ENCODE peak calls at places on chromosomes 6 and 20, in nine cellular contexts. One of them, this sample, is unnamed.

GRCh38 chr6:16594849-16595248 is 166.4 kb downstream of the ATXN1 start:
- DNase-seq in H9: no peak
- DNase-seq in right atrium auricular region: no peak
- DNase-seq in WTC11: no peak
- DNase-seq in omental fat pad: no peak
- DNase-seq in foreskin fibroblast: no peak
- DNase-seq in heart right ventricle: no peak
- DNase-seq in vagina: no peak
- DNase-seq in neural crest cell: no peak
- DNase-seq in this sample: no peak

GRCh38 chr6:156650896-156651295 is 126.3 kb upstream of the ARID1B start:
- DNase-seq in H9: no peak
- DNase-seq in right atrium auricular region: no peak
- DNase-seq in WTC11: no peak
- DNase-seq in omental fat pad: no peak
- DNase-seq in foreskin fibroblast: no peak
- DNase-seq in heart right ventricle: no peak
- DNase-seq in vagina: no peak
- DNase-seq in neural crest cell: no peak
- DNase-seq in this sample: no peak

GRCh38 chr20:58818585-58819285 is 32.0 kb downstream of the GNAS-AS1 start:
- DNase-seq in H9: no peak
- DNase-seq in right atrium auricular region: no peak
- DNase-seq in WTC11: no peak
- DNase-seq in omental fat pad: no peak
- DNase-seq in foreskin fibroblast: peak; percentile 80
- DNase-seq in heart right ventricle: no peak
- DNase-seq in vagina: no peak
- DNase-seq in neural crest cell: no peak
- DNase-seq in this sample: peak; percentile 26

GRCh38 chr6:25054469-25054868 is 118.7 kb upstream of the RIPOR2 start:
- DNase-seq in H9: no peak
- DNase-seq in right atrium auricular region: no peak
- DNase-seq in WTC11: no peak
- DNase-seq in omental fat pad: no peak
- DNase-seq in foreskin fibroblast: peak; percentile 75
- DNase-seq in heart right ventricle: no peak
- DNase-seq in vagina: no peak
- DNase-seq in neural crest cell: no peak
- DNase-seq in this sample: peak; percentile 82

GRCh38 chr6:138028893-138029292 is 78.3 kb downstream of the PERP start:
- DNase-seq in H9: no peak
- DNase-seq in right atrium auricular region: no peak
- DNase-seq in WTC11: no peak
- DNase-seq in omental fat pad: no peak
- DNase-seq in foreskin fibroblast: no peak
- DNase-seq in heart right ventricle: no peak
- DNase-seq in vagina: no peak
- DNase-seq in neural crest cell: no peak
- DNase-seq in this sample: no peak

GRCh38 chr6:69729870-69730449 is 66.8 kb downstream of the LMBRD1 start:
- DNase-seq in H9: no peak
- DNase-seq in right atrium auricular region: no peak
- DNase-seq in WTC11: no peak
- DNase-seq in omental fat pad: no peak
- DNase-seq in foreskin fibroblast: peak; percentile 4
- DNase-seq in heart right ventricle: no peak
- DNase-seq in vagina: no peak
- DNase-seq in neural crest cell: no peak
- DNase-seq in this sample: peak; percentile 20

GRCh38 chr6:158707120-158707519 is 57.3 kb downstream of the SYTL3 start:
- DNase-seq in H9: peak; percentile 45
- DNase-seq in right atrium auricular region: no peak
- DNase-seq in WTC11: no peak
- DNase-seq in omental fat pad: no peak
- DNase-seq in foreskin fibroblast: peak; percentile 69
- DNase-seq in heart right ventricle: peak; percentile 45
- DNase-seq in vagina: no peak
- DNase-seq in neural crest cell: no peak
- DNase-seq in this sample: peak; percentile 71

GRCh38 chr20:17525650-17526049 is 5.5 kb downstream of the BFSP1 start:
- DNase-seq in H9: peak; percentile 74
- DNase-seq in right atrium auricular region: no peak
- DNase-seq in WTC11: peak; percentile 36
- DNase-seq in omental fat pad: no peak
- DNase-seq in foreskin fibroblast: no peak
- DNase-seq in heart right ventricle: no peak
- DNase-seq in vagina: no peak
- DNase-seq in neural crest cell: no peak
- DNase-seq in this sample: peak; percentile 65

GRCh38 chr6:4776967-4777925 is 1.0 kb downstream of the CDYL start:
- DNase-seq in H9: no peak
- DNase-seq in right atrium auricular region: no peak
- DNase-seq in WTC11: no peak
- DNase-seq in omental fat pad: no peak
- DNase-seq in foreskin fibroblast: peak; percentile 66
- DNase-seq in heart right ventricle: peak; percentile 10
- DNase-seq in vagina: no peak
- DNase-seq in neural crest cell: no peak
- DNase-seq in this sample: peak; percentile 53

GRCh38 chr6:36692220-36692619 is 5.4 kb upstream of the RAB44 start:
- DNase-seq in H9: no peak
- DNase-seq in right atrium auricular region: no peak
- DNase-seq in WTC11: no peak
- DNase-seq in omental fat pad: peak; percentile 19
- DNase-seq in foreskin fibroblast: no peak
- DNase-seq in heart right ventricle: no peak
- DNase-seq in vagina: no peak
- DNase-seq in neural crest cell: no peak
- DNase-seq in this sample: no peak

GRCh38 chr20:21534453-21534852 is 20.6 kb upstream of the NKX2-2 start:
- DNase-seq in H9: no peak
- DNase-seq in right atrium auricular region: no peak
- DNase-seq in WTC11: no peak
- DNase-seq in omental fat pad: no peak
- DNase-seq in foreskin fibroblast: no peak
- DNase-seq in heart right ventricle: no peak
- DNase-seq in vagina: no peak
- DNase-seq in neural crest cell: no peak
- DNase-seq in this sample: no peak

GRCh38 chr6:169933839-169934698 is 182.6 kb downstream of the ERMARD start:
- DNase-seq in H9: no peak
- DNase-seq in right atrium auricular region: peak; percentile 71
- DNase-seq in WTC11: no peak
- DNase-seq in omental fat pad: no peak
- DNase-seq in foreskin fibroblast: peak; percentile 42
- DNase-seq in heart right ventricle: peak; percentile 54
- DNase-seq in vagina: no peak
- DNase-seq in neural crest cell: no peak
- DNase-seq in this sample: no peak

GRCh38 chr20:38229376-38230252 is 30.9 kb downstream of the KIAA1755 start:
- DNase-seq in H9: no peak
- DNase-seq in right atrium auricular region: no peak
- DNase-seq in WTC11: no peak
- DNase-seq in omental fat pad: no peak
- DNase-seq in foreskin fibroblast: peak; percentile 62
- DNase-seq in heart right ventricle: no peak
- DNase-seq in vagina: no peak
- DNase-seq in neural crest cell: peak; percentile 50
- DNase-seq in this sample: peak; percentile 48

GRCh38 chr6:33147807-33148666 is 44.2 kb downstream of the COL11A2 start:
- DNase-seq in H9: no peak
- DNase-seq in right atrium auricular region: no peak
- DNase-seq in WTC11: no peak
- DNase-seq in omental fat pad: no peak
- DNase-seq in foreskin fibroblast: peak; percentile 77
- DNase-seq in heart right ventricle: no peak
- DNase-seq in vagina: no peak
- DNase-seq in neural crest cell: no peak
- DNase-seq in this sample: peak; percentile 76

DNA sequence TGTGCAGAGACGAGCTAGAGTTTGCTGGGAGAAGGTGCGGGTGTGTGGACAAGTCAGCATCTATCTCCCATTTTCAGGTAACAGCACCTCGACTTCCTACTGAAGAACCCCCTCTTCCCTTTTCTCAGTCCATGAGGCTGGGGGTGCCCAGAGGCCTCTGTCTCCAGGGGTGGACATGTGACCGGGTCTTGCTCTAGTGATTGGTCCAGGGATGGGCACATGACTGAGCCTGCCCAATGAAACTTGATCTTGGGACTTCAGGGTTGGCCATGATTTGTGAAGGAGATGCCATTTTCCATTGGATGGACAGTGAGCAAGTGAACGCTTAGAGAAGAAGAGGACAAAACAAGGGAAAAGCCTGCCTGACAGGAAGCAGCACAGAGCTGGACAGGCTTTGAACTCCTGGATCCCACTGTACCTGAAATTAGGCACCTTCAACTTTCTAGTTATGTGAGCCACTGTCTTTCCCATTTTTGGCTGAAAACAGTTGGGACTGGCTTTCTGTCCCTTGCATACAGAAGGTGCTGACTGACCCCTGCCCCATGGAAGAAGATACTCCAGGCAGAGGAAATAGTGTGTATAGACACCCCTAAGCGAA is 122.7 kb downstream of the CEBPB start:
- DNase-seq in H9: no peak
- DNase-seq in right atrium auricular region: no peak
- DNase-seq in WTC11: no peak
- DNase-seq in omental fat pad: no peak
- DNase-seq in foreskin fibroblast: no peak
- DNase-seq in heart right ventricle: no peak
- DNase-seq in vagina: no peak
- DNase-seq in neural crest cell: no peak
- DNase-seq in this sample: peak; percentile 53
- TF ChIP-seq CTCF in H9: no peak
- TF ChIP-seq CTCF in right atrium auricular region: no peak
- TF ChIP-seq CTCF in WTC11: no peak
- TF ChIP-seq CTCF in omental fat pad: no peak
- TF ChIP-seq CTCF in foreskin fibroblast: no peak
- TF ChIP-seq CTCF in heart right ventricle: no peak
- TF ChIP-seq CTCF in vagina: no peak
- TF ChIP-seq CTCF in neural crest cell: no peak
- TF ChIP-seq CTCF in this sample: no peak

DNA sequence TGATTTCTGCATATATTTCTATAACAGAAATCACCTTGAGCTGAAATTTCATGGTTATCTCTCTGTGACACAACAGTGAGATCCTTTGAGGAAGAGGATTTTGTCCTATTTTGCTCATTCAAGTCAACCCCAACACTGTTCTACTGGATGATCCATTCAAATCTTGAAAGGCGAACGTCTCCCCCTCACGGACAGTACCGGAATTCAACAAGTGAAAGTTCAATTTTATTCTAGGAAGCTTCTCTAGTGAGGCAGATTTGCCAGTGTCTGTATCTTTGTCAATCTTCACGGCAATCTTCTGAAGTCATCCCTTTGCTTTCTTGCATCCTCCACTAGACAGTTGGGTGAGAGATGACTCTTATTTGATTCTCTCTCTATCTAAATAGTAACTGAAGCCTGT is 91.7 kb upstream of the PDE7B start:
- DNase-seq in H9: no peak
- DNase-seq in right atrium auricular region: no peak
- DNase-seq in WTC11: peak; percentile 22
- DNase-seq in omental fat pad: no peak
- DNase-seq in foreskin fibroblast: peak; percentile 14
- DNase-seq in heart right ventricle: no peak
- DNase-seq in vagina: no peak
- DNase-seq in neural crest cell: no peak
- DNase-seq in this sample: peak; percentile 51
- TF ChIP-seq CTCF in H9: peak; percentile 49
- TF ChIP-seq CTCF in right atrium auricular region: no peak
- TF ChIP-seq CTCF in WTC11: no peak
- TF ChIP-seq CTCF in omental fat pad: no peak
- TF ChIP-seq CTCF in foreskin fibroblast: peak; percentile 9
- TF ChIP-seq CTCF in heart right ventricle: no peak
- TF ChIP-seq CTCF in vagina: no peak
- TF ChIP-seq CTCF in neural crest cell: no peak
- TF ChIP-seq CTCF in this sample: peak; percentile 43

GRCh38 chr20:50269111-50270033 is 78.7 kb downstream of the CEBPB start:
- DNase-seq in H9: no peak
- DNase-seq in right atrium auricular region: no peak
- DNase-seq in WTC11: no peak
- DNase-seq in omental fat pad: no peak
- DNase-seq in foreskin fibroblast: no peak
- DNase-seq in heart right ventricle: no peak
- DNase-seq in vagina: no peak
- DNase-seq in neural crest cell: no peak
- DNase-seq in this sample: no peak

GRCh38 chr20:50265245-50265946 is 74.8 kb downstream of the CEBPB start:
- DNase-seq in H9: no peak
- DNase-seq in right atrium auricular region: no peak
- DNase-seq in WTC11: no peak
- DNase-seq in omental fat pad: no peak
- DNase-seq in foreskin fibroblast: no peak
- DNase-seq in heart right ventricle: no peak
- DNase-seq in vagina: no peak
- DNase-seq in neural crest cell: no peak
- DNase-seq in this sample: no peak

GRCh38 chr20:50266293-50267040 is 75.8 kb downstream of the CEBPB start:
- DNase-seq in H9: no peak
- DNase-seq in right atrium auricular region: no peak
- DNase-seq in WTC11: no peak
- DNase-seq in omental fat pad: no peak
- DNase-seq in foreskin fibroblast: no peak
- DNase-seq in heart right ventricle: no peak
- DNase-seq in vagina: no peak
- DNase-seq in neural crest cell: no peak
- DNase-seq in this sample: no peak

GRCh38 chr20:50267866-50268219 is 77.2 kb downstream of the CEBPB start:
- DNase-seq in H9: no peak
- DNase-seq in right atrium auricular region: no peak
- DNase-seq in WTC11: no peak
- DNase-seq in omental fat pad: no peak
- DNase-seq in foreskin fibroblast: no peak
- DNase-seq in heart right ventricle: no peak
- DNase-seq in vagina: no peak
- DNase-seq in neural crest cell: no peak
- DNase-seq in this sample: no peak

GRCh38 chr20:50267041-50267865 is 76.6 kb downstream of the CEBPB start:
- DNase-seq in H9: peak; percentile 64
- DNase-seq in right atrium auricular region: peak; percentile 82
- DNase-seq in WTC11: peak; percentile 58
- DNase-seq in omental fat pad: no peak
- DNase-seq in foreskin fibroblast: peak; percentile 87
- DNase-seq in heart right ventricle: no peak
- DNase-seq in vagina: no peak
- DNase-seq in neural crest cell: no peak
- DNase-seq in this sample: peak; percentile 42
- TF ChIP-seq CTCF in H9: no peak
- TF ChIP-seq CTCF in right atrium auricular region: no peak
- TF ChIP-seq CTCF in WTC11: no peak
- TF ChIP-seq CTCF in omental fat pad: no peak
- TF ChIP-seq CTCF in foreskin fibroblast: no peak
- TF ChIP-seq CTCF in heart right ventricle: no peak
- TF ChIP-seq CTCF in vagina: no peak
- TF ChIP-seq CTCF in neural crest cell: no peak
- TF ChIP-seq CTCF in this sample: no peak

DNA sequence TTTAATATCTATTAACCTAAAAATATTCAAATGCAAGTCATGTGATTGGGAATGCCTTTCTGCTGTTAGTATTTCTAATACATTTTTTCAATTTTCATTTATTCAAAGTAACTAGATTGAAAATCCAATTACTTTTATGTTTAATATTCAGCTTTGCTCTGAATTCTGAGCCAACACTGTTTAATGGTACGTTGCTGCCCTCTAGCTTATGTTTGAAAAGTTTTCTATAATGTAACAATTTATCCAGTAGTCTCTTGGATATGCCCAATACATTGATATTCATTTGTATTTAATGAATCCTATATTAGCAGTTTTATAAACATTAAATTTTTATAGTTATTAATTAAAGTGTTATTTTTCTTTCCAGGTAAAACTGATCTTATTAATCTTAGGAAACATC is 47.4 kb downstream of the LGSN start:
- DNase-seq in H9: no peak
- DNase-seq in right atrium auricular region: no peak
- DNase-seq in WTC11: no peak
- DNase-seq in omental fat pad: no peak
- DNase-seq in foreskin fibroblast: peak; percentile 14
- DNase-seq in heart right ventricle: no peak
- DNase-seq in vagina: no peak
- DNase-seq in neural crest cell: no peak
- DNase-seq in this sample: peak; percentile 50
- TF ChIP-seq CTCF in H9: peak; percentile 76
- TF ChIP-seq CTCF in right atrium auricular region: no peak
- TF ChIP-seq CTCF in WTC11: peak; percentile 25
- TF ChIP-seq CTCF in omental fat pad: no peak
- TF ChIP-seq CTCF in foreskin fibroblast: no peak
- TF ChIP-seq CTCF in heart right ventricle: peak; percentile 35
- TF ChIP-seq CTCF in vagina: no peak
- TF ChIP-seq CTCF in neural crest cell: peak; percentile 75
- TF ChIP-seq CTCF in this sample: peak; percentile 27